ENCODE peak calls at places on chromosome 12, in six cellular contexts. E is uterus, U is transverse colon, O is body of pancreas, H is right lobe of liver, T is K562. F is an unnamed sample.

GRCh38 chr12:59708484-59708883 is 112.7 kb downstream of the SLC16A7 start:
- DNase-seq in E (no peak), U (no peak), O (no peak), H (no peak), T (no peak), F (no peak)

GRCh38 chr12:24121911-24122310 is 172.4 kb upstream of the SOX5 start:
- DNase-seq in E (no peak), U (no peak), O (no peak), H (no peak), T (no peak), F (no peak)

GRCh38 chr12:6635375-6635855 is 344 bp downstream of the LPAR5 start:
- DNase-seq in E (no peak), U (no peak), O (no peak), H (no peak), T (peak; percentile 42), F (no peak)

GRCh38 chr12:120235369-120236123 is 30.0 kb downstream of the PXN start:
- DNase-seq in E (no peak), U (no peak), O (no peak), H (no peak), T (no peak), F (no peak)

GRCh38 chr12:68675098-68675842 is 11.5 kb upstream of the NUP107 start:
- DNase-seq in E (no peak), U (peak; percentile 64), O (no peak), H (no peak), T (peak; percentile 17), F (no peak)

GRCh38 chr12:111443586-111443985 is 37.9 kb downstream of the SH2B3 start:
- DNase-seq in E (no peak), U (peak; percentile 23), O (peak; percentile 86), H (no peak), T (no peak), F (no peak)

GRCh38 chr12:92414383-92415065 is 268.9 kb upstream of the BTG1 start:
- DNase-seq in E (no peak), U (no peak), O (no peak), H (no peak), T (no peak), F (no peak)

GRCh38 chr12:47813491-47814196 is 6.1 kb downstream of the HDAC7 start:
- DNase-seq in E (no peak), U (peak; percentile 49), O (no peak), H (no peak), T (peak; percentile 63), F (no peak)

GRCh38 chr12:104737113-104737512 is 221.0 kb downstream of the SLC41A2 start:
- DNase-seq in E (no peak), U (no peak), O (no peak), H (no peak), T (no peak), F (no peak)

GRCh38 chr12:53927220-53928029 is 11.2 kb upstream of the HOXC13 start:
- DNase-seq in E (no peak), U (no peak), O (no peak), H (no peak), T (no peak), F (no peak)

GRCh38 chr12:24909667-24910066 is 39.2 kb downstream of the BCAT1 start:
- DNase-seq in E (no peak), U (peak; percentile 23), O (peak; percentile 83), H (peak; percentile 28), T (no peak), F (peak; percentile 6)

GRCh38 chr12:27914956-27915355 is 57.6 kb downstream of the PTHLH start:
- DNase-seq in E (no peak), U (no peak), O (no peak), H (no peak), T (no peak), F (no peak)

GRCh38 chr12:57101892-57102695 is 9.1 kb downstream of the STAT6 start:
- DNase-seq in E (no peak), U (peak; percentile 61), O (peak; percentile 52), H (peak; percentile 74), T (peak; percentile 64), F (no peak)

GRCh38 chr12:92735131-92735721 is 32.4 kb downstream of the PLEKHG7 start:
- DNase-seq in E (peak; percentile 19), U (no peak), O (no peak), H (no peak), T (no peak), F (no peak)

GRCh38 chr12:121804417-121805111 is 755 bp downstream of the SETD1B start:
- DNase-seq in E (peak; percentile 51), U (no peak), O (peak; percentile 34), H (peak; percentile 56), T (no peak), F (no peak)

GRCh38 chr12:39393890-39394289 is 49.0 kb downstream of the KIF21A start:
- DNase-seq in E (no peak), U (no peak), O (no peak), H (no peak), T (no peak), F (no peak)

GRCh38 chr12:3222935-3223334 is 145.8 kb downstream of the TSPAN9 start:
- DNase-seq in E (no peak), U (no peak), O (no peak), H (no peak), T (no peak), F (no peak)

GRCh38 chr12:3218846-3219632 is 141.9 kb downstream of the TSPAN9 start:
- DNase-seq in E (no peak), U (no peak), O (no peak), H (no peak), T (no peak), F (no peak)

GRCh38 chr12:3218150-3218845 is 141.1 kb downstream of the TSPAN9 start:
- DNase-seq in E (peak; percentile 93), U (peak; percentile 45), O (peak; percentile 72), H (peak; percentile 59), T (no peak), F (no peak)

GRCh38 chr12:3222306-3222705 is 145.1 kb downstream of the TSPAN9 start:
- DNase-seq in E (no peak), U (no peak), O (no peak), H (no peak), T (no peak), F (no peak)

GRCh38 chr12:3220382-3221321 is 143.5 kb downstream of the TSPAN9 start:
- DNase-seq in E (no peak), U (no peak), O (no peak), H (no peak), T (no peak), F (no peak)
- H3K27ac ChIP-seq in E (peak overlapping the region; percentile 81), U (no peak overlapping the region), O (no peak overlapping the region), H (no peak overlapping the region), T (no peak overlapping the region), F (no peak overlapping the region)

DNA sequence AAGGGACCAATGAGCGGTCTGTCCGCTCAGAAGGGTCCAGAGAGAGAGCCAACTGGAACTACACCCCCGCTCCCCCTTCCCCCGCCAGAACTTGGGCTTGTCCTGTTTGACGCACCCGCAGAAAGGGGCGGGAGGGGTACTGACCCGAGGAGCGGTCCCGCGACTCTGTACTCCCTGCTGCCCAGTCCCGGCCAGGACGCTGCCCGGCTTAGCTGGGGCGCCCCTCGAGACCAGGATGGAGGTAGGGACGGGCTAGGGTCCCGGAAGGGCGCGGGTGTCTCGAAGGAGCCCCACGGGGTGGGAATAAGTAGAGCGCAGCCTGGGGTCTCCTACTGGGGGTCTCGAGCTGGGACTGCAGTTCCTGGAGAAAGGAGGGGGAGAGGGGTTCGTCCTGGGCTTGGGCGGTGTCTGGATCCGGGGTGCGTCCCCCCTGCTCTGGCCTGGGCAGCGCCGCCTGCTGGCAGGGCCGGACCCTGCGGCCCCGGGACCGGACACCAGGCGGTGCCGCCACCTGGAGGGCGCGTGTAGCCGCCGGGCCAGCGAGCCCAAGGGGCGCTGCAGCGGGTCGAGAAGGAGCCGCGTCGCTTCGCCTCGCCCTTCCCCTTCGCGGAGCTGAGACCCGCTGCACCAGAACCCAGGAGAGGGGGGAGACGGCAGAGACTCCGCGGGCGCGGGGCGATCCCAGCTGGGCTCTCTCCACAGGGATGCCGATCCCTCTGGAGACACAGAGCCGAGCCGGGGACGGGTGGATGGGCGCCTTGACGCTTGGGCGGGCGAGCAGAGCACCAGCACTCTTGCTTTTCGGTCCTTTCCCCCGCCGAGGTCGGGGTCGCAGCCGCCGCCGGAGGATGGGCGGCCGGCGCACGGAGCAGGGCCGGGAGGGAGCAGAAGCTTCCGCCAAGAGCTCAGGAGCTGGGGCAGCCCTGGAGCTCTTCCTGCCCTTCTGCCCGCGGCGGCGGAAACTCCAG is 3.7 kb upstream of the CACNB3 start:
- DNase-seq in E (peak; percentile 86), U (peak; percentile 93), O (peak; percentile 85), H (peak; percentile 85), T (peak; percentile 95), F (no peak)
- TF ChIP-seq POLR2A in E (peak; percentile 63), U (no peak), O (peak; percentile 12), H (peak; percentile 27), T (peak; percentile 80), F (peak; percentile 17)

DNA sequence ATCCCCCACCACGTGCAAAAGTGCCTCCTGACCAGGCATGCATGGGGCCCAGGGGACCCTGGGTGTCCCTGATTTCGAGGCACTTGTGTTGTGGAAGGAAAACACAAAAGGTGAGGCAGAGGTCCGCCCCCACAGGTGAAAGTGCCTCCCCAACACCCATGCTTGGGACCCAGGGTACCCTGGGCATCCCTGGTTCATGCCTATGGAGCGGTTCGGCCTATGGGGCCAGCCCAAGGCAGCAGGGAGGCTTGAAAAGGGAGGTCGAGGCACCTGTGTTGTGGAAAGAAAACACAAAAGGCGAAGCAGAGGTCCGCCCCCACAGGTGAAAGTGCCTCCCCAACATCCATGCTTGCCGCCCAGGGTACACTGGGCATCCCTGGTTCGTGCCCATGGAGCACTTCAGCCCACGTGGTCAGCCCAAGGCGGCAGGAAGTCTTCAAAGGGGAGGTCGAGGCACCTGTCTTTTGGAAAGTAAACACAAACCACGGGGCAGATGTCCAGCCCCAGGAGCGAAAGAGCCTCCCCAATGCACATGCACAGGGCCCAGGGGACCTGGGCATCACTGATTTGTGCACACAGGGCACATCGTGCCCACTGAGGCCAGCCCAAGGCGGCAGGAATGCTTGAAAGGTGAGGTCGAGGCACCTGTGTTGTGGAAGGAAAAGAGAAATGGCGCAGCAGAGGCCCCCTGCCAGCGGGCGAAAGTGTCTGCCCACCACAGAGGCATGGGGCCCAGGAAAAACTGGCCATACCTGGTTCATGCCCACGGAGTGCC is 375.5 kb downstream of the ALG10 start:
- DNase-seq in E (no peak), U (peak; percentile 4), O (peak; percentile 3), H (peak; percentile 6), T (peak; percentile 1), F (no peak)
- H3K9me3 ChIP-seq in E (no peaks in the 10 kb centered on the region), U (peaks cover 9% of the 10 kb centered on the region), O (no peaks in the 10 kb centered on the region), H (no peaks in the 10 kb centered on the region), T (no peaks in the 10 kb centered on the region), F (no peaks in the 10 kb centered on the region)

DNA sequence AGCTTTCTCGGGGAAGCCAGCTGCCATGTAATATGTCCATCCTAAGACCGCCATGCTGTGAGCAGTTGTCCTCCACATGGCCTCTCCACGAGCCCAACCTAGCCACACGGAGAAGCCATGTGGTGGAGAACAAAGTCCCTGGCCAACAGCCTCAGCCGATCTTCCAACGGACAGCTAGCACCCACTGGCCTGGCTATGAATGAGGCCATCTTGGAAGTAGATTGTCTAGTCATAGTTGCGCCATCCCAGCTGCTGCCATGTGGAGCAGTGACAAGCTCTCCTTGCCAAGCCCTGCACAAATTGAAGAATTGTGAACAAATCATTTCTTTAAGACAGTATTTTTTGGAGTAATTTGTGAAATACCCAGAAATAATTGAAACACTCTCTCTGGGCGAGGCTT is 49.3 kb upstream of the USP44 start:
- DNase-seq in E (no peak), U (no peak), O (no peak), H (no peak), T (no peak), F (no peak)
- H3K27ac ChIP-seq in E (no peak overlapping the region), U (no peak overlapping the region), O (no peak overlapping the region), H (no peak overlapping the region), T (no peak overlapping the region), F (no peak overlapping the region)

GRCh38 chr12:65169311-65170244 is at the start of gene LEMD3:
- DNase-seq in E (peak; percentile 93), U (peak; percentile 97), O (peak; percentile 96), H (peak; percentile 97), T (peak; percentile 93), F (peak; percentile 79)
- TF ChIP-seq POLR2A in E (peak; percentile 86), U (peak; percentile 95), O (peak; percentile 94), H (peak; percentile 94), T (peak; percentile 93), F (peak; percentile 80)

GRCh38 chr12:133073836-133074235 is 6.9 kb upstream of the ZNF140 start:
- DNase-seq in E (no peak), U (no peak), O (no peak), H (no peak), T (no peak), F (no peak)
- H3K9me3 ChIP-seq in E (no peaks in the 10 kb centered on the region), U (peaks cover 77% of the 10 kb centered on the region), O (no peaks in the 10 kb centered on the region), H (no peaks in the 10 kb centered on the region), T (peaks cover 3% of the 10 kb centered on the region), F (peaks cover 84% of the 10 kb centered on the region)

F was measured in esophagus squamous epithelium.